ENCODE peak calls at places on chromosomes 1 and 21, in seven cellular contexts. W is HEK293T, H is K562, L is WTC11, U is HCT116, A is HepG2, N is H1. X is an unnamed sample.

GRCh38 chr1:218705391-218705790 is 360.3 kb downstream of the TGFB2 start:
- DNase-seq in W (no peak), H (no peak), L (no peak), U (no peak), A (no peak), N (no peak), X (no peak)

GRCh38 chr1:219582865-219583264 is 30.0 kb downstream of the ZC3H11B start:
- DNase-seq in W (no peak), H (no peak), L (no peak), U (no peak), A (no peak), N (no peak), X (no peak)

GRCh38 chr1:246300653-246301549 is 206.2 kb downstream of the SMYD3 start:
- DNase-seq in W (no peak), H (no peak), L (no peak), U (no peak), A (no peak), N (no peak), X (no peak)

GRCh38 chr1:205449750-205450443 is 5.9 kb downstream of the BLACAT1 start:
- DNase-seq in W (no peak), H (peak), L (peak), U (peak), A (peak), N (peak), X (no peak)

GRCh38 chr1:60222492-60223369 is 149.2 kb upstream of the C1orf87 start:
- DNase-seq in W (no peak), H (no peak), L (no peak), U (no peak), A (no peak), N (no peak), X (no peak)

GRCh38 chr1:198959032-198959431 is 320.2 kb downstream of the PTPRC start:
- DNase-seq in W (no peak), H (no peak), L (no peak), U (no peak), A (no peak), N (no peak), X (no peak)

GRCh38 chr1:206012086-206012859 is 9.1 kb upstream of the RAB7B start:
- DNase-seq in W (no peak), H (no peak), L (peak), U (no peak), A (peak), N (no peak), X (peak)

GRCh38 chr1:99007366-99007765 is 2.7 kb upstream of the PLPPR5 start:
- DNase-seq in W (no peak), H (no peak), L (no peak), U (no peak), A (no peak), N (no peak), X (no peak)

GRCh38 chr21:44618504-44618903 is 6.6 kb downstream of the KRTAP10-8 start:
- DNase-seq in W (no peak), H (no peak), L (peak), U (peak), A (peak), N (peak), X (no peak)

DNA sequence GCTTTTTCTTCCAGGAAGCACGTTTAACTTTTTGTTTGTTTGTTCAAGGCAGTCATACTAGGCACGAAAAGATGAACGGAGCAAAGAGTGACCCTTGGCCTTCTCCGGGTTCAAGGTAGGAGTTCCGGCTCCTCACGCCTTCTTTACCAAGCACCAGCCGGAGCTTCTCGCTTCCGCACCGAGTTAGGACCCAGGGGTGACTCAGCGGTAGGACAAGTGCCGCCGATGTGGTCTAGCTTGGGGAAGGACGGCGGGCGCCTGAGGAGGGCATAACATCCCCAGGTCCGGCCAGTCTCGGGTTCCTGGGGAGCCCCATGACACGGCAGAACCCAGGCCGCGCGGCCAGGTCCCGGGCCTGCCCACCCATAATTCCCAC is 358 bp downstream of the PSMA5 start:
- DNase-seq in W (peak), H (no peak), L (no peak), U (no peak), A (peak), N (no peak), X (no peak)
- TF ChIP-seq SP1 in W (no peak), H (no peak), L (no peak), U (no peak), A (peak), N (no peak), X (no peak)

DNA sequence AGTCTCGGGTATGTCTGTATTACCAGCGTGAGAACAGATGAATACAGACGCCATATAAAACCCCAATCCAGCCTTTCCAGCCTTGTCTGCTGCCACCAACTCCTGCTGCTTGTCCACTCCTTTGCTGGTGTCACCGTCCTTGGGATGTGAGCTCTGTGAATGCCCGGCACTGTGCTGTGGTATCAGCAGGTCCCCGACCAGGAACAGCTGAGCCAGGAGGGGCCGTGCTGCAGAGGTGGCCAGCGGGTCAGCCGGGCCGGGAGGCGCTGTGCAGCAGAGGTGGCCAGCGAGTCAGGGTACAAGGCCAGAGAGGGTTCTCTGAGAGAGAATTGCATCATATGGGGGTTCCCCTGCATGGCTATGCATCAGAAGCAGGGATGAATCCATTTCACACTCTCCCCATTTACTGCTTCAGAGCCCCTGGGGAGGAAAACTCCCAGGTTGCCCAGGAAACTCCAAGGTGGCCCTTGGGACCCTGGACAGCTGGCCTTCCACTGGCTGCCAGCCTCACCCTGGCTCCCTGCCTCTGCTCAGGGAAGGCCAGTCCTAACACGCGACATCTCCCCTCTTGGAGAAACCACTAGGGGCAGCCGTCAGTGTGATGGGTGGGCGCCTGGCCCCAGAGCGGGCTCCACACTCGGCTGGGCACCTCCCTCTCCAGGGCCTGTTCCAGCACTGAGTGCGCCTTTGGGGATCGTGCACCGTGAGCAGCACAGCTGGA is 122.4 kb upstream of the COL6A1 start:
- DNase-seq in W (no peak), H (no peak), L (no peak), U (no peak), A (peak), N (peak), X (no peak)
- TF ChIP-seq SP1 in W (no peak), H (no peak), L (no peak), U (no peak), A (no peak), N (no peak), X (no peak)

GRCh38 chr1:42002220-42002619 is 83.5 kb upstream of the HIVEP3 start:
- DNase-seq in W (no peak), H (no peak), L (no peak), U (no peak), A (no peak), N (no peak), X (no peak)

GRCh38 chr1:42004860-42005259 is 86.1 kb upstream of the HIVEP3 start:
- DNase-seq in W (no peak), H (no peak), L (no peak), U (no peak), A (no peak), N (no peak), X (no peak)

GRCh38 chr1:42004322-42004721 is 85.6 kb upstream of the HIVEP3 start:
- DNase-seq in W (no peak), H (no peak), L (no peak), U (no peak), A (no peak), N (no peak), X (no peak)

GRCh38 chr1:42005530-42005929 is 86.8 kb upstream of the HIVEP3 start:
- DNase-seq in W (no peak), H (no peak), L (no peak), U (no peak), A (no peak), N (no peak), X (no peak)

GRCh38 chr1:42003433-42003832 is 84.7 kb upstream of the HIVEP3 start:
- DNase-seq in W (no peak), H (no peak), L (no peak), U (peak), A (no peak), N (no peak), X (no peak)
- TF ChIP-seq SP1 in W (no peak), H (no peak), L (no peak), U (no peak), A (no peak), N (no peak), X (no peak)

GRCh38 chr21:37193006-37193405 is 74.1 kb downstream of the VPS26C start:
- DNase-seq in W (no peak), H (no peak), L (peak), U (no peak), A (no peak), N (no peak), X (no peak)
- TF ChIP-seq SP1 in W (no peak), H (no peak), L (no peak), U (no peak), A (no peak), N (no peak), X (no peak)

GRCh38 chr1:228150021-228150457 is 309 bp downstream of the GJC2 start:
- DNase-seq in W (no peak), H (peak), L (peak), U (no peak), A (no peak), N (no peak), X (no peak)
- TF ChIP-seq SP1 in W (no peak), H (no peak), L (no peak), U (no peak), A (no peak), N (no peak), X (no peak)

GRCh38 chr1:116910379-116911165 is 856 bp downstream of the PTGFRN start:
- DNase-seq in W (peak), H (peak), L (peak), U (no peak), A (peak), N (peak), X (no peak)
- TF ChIP-seq SP1 in W (no peak), H (no peak), L (no peak), U (no peak), A (no peak), N (no peak), X (no peak)

DNA sequence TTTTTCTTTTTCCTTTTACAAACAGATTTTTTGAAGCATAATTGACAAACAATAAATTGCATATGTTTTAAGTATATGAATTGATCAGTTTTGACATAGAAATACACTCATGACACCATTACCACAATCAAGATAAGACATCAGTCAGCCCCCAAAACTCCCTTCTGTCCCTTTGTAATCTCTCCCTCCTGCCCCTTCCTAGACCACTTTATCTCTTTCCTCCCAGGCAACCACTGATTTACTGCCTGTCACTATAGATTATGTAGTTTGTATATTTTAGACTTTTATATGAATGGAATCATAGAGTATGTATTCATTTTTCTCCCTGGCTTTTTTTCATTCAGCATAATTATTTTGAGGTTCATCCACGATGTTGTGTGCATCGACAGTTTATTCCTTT is 6.9 kb upstream of the SYT14 start:
- DNase-seq in W (no peak), H (no peak), L (no peak), U (no peak), A (no peak), N (no peak), X (no peak)
- TF ChIP-seq SP1 in W (no peak), H (no peak), L (no peak), U (no peak), A (no peak), N (no peak), X (no peak)

GRCh38 chr1:4207842-4208692 is 308.0 kb upstream of the C1orf174 start:
- DNase-seq in W (no peak), H (no peak), L (no peak), U (no peak), A (no peak), N (no peak), X (no peak)

GRCh38 chr1:4207183-4207582 is 307.1 kb upstream of the C1orf174 start:
- DNase-seq in W (peak), H (no peak), L (no peak), U (no peak), A (no peak), N (no peak), X (no peak)

GRCh38 chr1:4203501-4203900 is 303.4 kb upstream of the C1orf174 start:
- DNase-seq in W (no peak), H (no peak), L (no peak), U (no peak), A (no peak), N (no peak), X (no peak)
- TF ChIP-seq SP1 in W (no peak), H (no peak), L (no peak), U (no peak), A (no peak), N (no peak), X (no peak)

DNA sequence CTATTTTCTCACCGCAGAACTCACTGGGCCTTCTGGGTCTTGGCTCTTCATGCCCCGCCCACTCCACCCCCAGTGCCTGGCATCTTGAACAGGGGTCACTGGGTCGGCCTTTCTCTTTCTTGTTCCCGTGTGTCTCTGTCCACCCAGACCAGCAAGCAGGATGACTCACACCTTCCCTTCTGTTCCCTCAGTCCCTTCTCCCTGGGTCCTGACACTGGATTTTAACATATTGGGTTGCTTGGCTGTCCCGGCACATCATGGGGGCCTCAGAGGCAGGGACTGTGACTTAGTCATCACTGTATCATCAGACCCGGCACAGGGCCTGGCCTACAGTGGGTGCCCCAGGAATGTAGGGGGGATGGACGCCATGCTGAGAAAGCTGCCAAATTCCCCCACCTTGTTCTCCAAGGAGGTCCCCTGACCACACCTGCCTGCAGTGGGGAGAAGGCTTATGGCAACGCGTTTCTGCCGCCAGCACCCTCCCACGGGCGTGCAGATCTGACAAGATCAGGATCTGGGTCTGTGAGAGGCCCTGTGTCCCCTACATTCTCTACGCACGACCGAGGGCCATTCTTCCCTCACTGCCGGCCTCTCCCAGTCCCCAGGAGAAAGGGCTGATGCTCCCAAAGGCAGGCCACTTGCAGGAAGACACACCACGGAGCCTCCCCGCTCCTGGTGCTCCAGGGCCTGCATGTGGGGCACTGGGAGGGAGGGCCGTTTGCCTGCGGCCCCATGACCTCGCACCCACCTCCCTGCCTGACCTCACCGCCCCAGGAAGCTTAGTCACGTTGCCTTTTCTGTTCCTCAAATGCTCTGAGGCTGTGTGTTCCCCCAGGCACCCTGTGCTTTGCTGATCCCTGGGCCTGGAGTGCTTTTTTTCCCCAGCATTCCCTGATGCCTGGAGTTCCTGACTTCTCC is 157.2 kb upstream of the TMEM51 start:
- DNase-seq in W (no peak), H (peak), L (no peak), U (peak), A (peak), N (no peak), X (no peak)
- TF ChIP-seq SP1 in W (no peak), H (no peak), L (no peak), U (peak), A (no peak), N (no peak), X (no peak)

X was measured in GM12878.